ENCODE peak calls at places on chromosomes 4 and X, in six cellular contexts. S, Q, L, X, U and C are unnamed samples.

GRCh38 chr4:2084316-2084715 is 25.2 kb downstream of the NAT8L start:
- DNase-seq in L (no peak), U (no peak), X (no peak), Q (no peak), S (no peak), C (no peak)

GRCh38 chr4:125849869-125850268 is 535.1 kb downstream of the FAT4 start:
- DNase-seq in X (peak), L (no peak), U (no peak), Q (no peak), S (no peak), C (no peak)

GRCh38 chr4:83516042-83516772 is 19.7 kb upstream of the GPAT3 start:
- DNase-seq in Q (no peak), L (no peak), S (no peak), U (no peak), X (peak), C (no peak)

GRCh38 chr4:78379991-78380739 is 171.4 kb upstream of the ANXA3 start:
- DNase-seq in Q (no peak), X (peak), S (no peak), L (no peak), U (peak), C (no peak)

GRCh38 chr4:65066106-65066505 is 604.2 kb downstream of the EPHA5 start:
- DNase-seq in X (no peak), U (no peak), L (no peak), S (no peak), Q (no peak), C (no peak)

GRCh38 chr4:152463562-152463961 is 72.3 kb downstream of the FBXW7 start:
- DNase-seq in S (no peak), X (no peak), L (no peak), U (no peak), Q (no peak), C (no peak)

GRCh38 chrX:13476384-13476783 is 93.0 kb upstream of the EGFL6 start:
- DNase-seq in X (no peak), S (no peak), Q (no peak), L (no peak), U (no peak), C (no peak)

GRCh38 chrX:154711264-154711663 is 39.6 kb downstream of the GAB3 start:
- DNase-seq in S (no peak), X (no peak), U (no peak), L (no peak), Q (no peak), C (no peak)

GRCh38 chr4:181684310-181684709 is 558.9 kb upstream of the TENM3 start:
- DNase-seq in S (no peak), Q (no peak), X (peak), L (no peak), U (no peak), C (no peak)

GRCh38 chr4:101790521-101791188 is at the start of gene BANK1:
- DNase-seq in U (peak), L (peak), S (no peak), Q (no peak), X (peak), C (peak)

GRCh38 chr4:11912886-11913285 is 484.2 kb upstream of the HS3ST1 start:
- DNase-seq in L (no peak), Q (no peak), U (no peak), X (peak), S (no peak), C (no peak)

GRCh38 chrX:374566-374965 is 12.1 kb downstream of the PPP2R3B start:
- DNase-seq in Q (no peak), S (no peak), U (no peak), X (no peak), L (peak), C (no peak)